ENCODE peak calls at places on chromosomes 3 and 15, in six cellular contexts. H is GM12865; K is fibroblast of the aortic adventitia; P is psoas muscle; B is AG04450; X is activated effector memory CD4-positive, alpha-beta T cell treated with anti-CD3 and anti-CD28 coated beads, Interleukin-2, amount 50 U/mL, for 16 hours. G is an unnamed sample.

GRCh38 chr15:45962733-45963132 is 327.9 kb downstream of the SQOR start:
- DNase-seq in H (no peak), K (no peak), P (no peak), B (no peak), X (no peak), G (no peak)

GRCh38 chr3:197394464-197395321 is 96.3 kb upstream of the DLG1 start:
- DNase-seq in H (peak; percentile 96), K (peak; percentile 99), P (peak; percentile 65), B (peak; percentile 97), X (peak; percentile 80), G (no peak)

GRCh38 chr15:42084465-42085235 is 9.7 kb downstream of the PLA2G4D start:
- DNase-seq in H (peak; percentile 59), K (peak; percentile 50), P (peak; percentile 82), B (peak; percentile 3), X (peak; percentile 81), G (peak; percentile 15)

GRCh38 chr15:92930776-92931175 is 30.7 kb downstream of the CHD2 start:
- DNase-seq in H (no peak), K (peak; percentile 65), P (no peak), B (peak; percentile 71), X (no peak), G (no peak)

GRCh38 chr15:96170616-96171270 is 159.8 kb upstream of the NR2F2 start:
- DNase-seq in H (no peak), K (no peak), P (no peak), B (no peak), X (no peak), G (no peak)

GRCh38 chr15:56893349-56893678 is 25.1 kb upstream of the TCF12 start:
- DNase-seq in H (no peak), K (no peak), P (no peak), B (no peak), X (no peak), G (no peak)

GRCh38 chr15:66774001-66774814 is 72.2 kb downstream of the SMAD6 start:
- DNase-seq in H (peak; percentile 62), K (peak; percentile 71), P (peak; percentile 91), B (no peak), X (peak; percentile 68), G (peak; percentile 16)

GRCh38 chr3:23923786-23924185 is 6.9 kb downstream of the RPL15 start:
- DNase-seq in H (no peak), K (peak; percentile 49), P (no peak), B (peak; percentile 74), X (no peak), G (no peak)

GRCh38 chr15:42081463-42081830 is 12.9 kb downstream of the PLA2G4D start:
- DNase-seq in H (no peak), K (no peak), P (no peak), B (no peak), X (no peak), G (no peak)

GRCh38 chr3:190132376-190132775 is 11.7 kb upstream of the P3H2 start:
- DNase-seq in H (no peak), K (peak; percentile 85), P (no peak), B (no peak), X (no peak), G (no peak)

GRCh38 chr3:182105875-182106274 is 394.1 kb downstream of the SOX2 start:
- DNase-seq in H (no peak), K (no peak), P (no peak), B (no peak), X (no peak), G (no peak)

GRCh38 chr3:182908471-182908870 is 71.9 kb downstream of the DCUN1D1 start:
- DNase-seq in H (no peak), K (peak; percentile 31), P (no peak), B (peak; percentile 33), X (no peak), G (no peak)

GRCh38 chr3:173690542-173690941 is 293.0 kb downstream of the NLGN1 start:
- DNase-seq in H (no peak), K (peak; percentile 13), P (no peak), B (no peak), X (no peak), G (no peak)

GRCh38 chr3:45606991-45607712 is 12.6 kb downstream of the LIMD1 start:
- DNase-seq in H (no peak), K (peak; percentile 48), P (no peak), B (no peak), X (no peak), G (no peak)

GRCh38 chr3:153072382-153072781 is 89.6 kb upstream of the RAP2B start:
- DNase-seq in H (no peak), K (no peak), P (no peak), B (no peak), X (no peak), G (no peak)

GRCh38 chr3:128787256-128788253 is 61.6 kb downstream of the RAB7A start:
- DNase-seq in H (peak; percentile 71), K (peak; percentile 59), P (no peak), B (no peak), X (no peak), G (no peak)

GRCh38 chr3:127037971-127038446 is 55.1 kb downstream of the PLXNA1 start:
- DNase-seq in H (no peak), K (no peak), P (peak; percentile 55), B (no peak), X (peak; percentile 41), G (no peak)

GRCh38 chr15:83998486-83998885 is 237.1 kb upstream of the GOLGA6L4 start:
- DNase-seq in H (no peak), K (no peak), P (no peak), B (no peak), X (no peak), G (no peak)

GRCh38 chr3:33278106-33278672 is 947 bp downstream of the FBXL2 start:
- DNase-seq in H (no peak), K (peak; percentile 16), P (no peak), B (no peak), X (no peak), G (no peak)

GRCh38 chr15:45635191-45635638 is 386 bp downstream of the SQOR start:
- DNase-seq in H (peak; percentile 82), K (peak; percentile 28), P (peak; percentile 91), B (no peak), X (peak; percentile 89), G (peak; percentile 38)

GRCh38 chr15:65130941-65131340 is 2.7 kb downstream of the PDCD7 start:
- DNase-seq in H (no peak), K (no peak), P (no peak), B (no peak), X (no peak), G (no peak)

GRCh38 chr3:107241217-107241616 is 136.0 kb upstream of the CCDC54 start:
- DNase-seq in H (peak; percentile 29), K (no peak), P (no peak), B (no peak), X (peak; percentile 62), G (no peak)

GRCh38 chr3:150227839-150228238 is 180.3 kb upstream of the TSC22D2 start:
- DNase-seq in H (peak; percentile 79), K (peak; percentile 78), P (no peak), B (no peak), X (no peak), G (peak; percentile 4)

GRCh38 chr3:98136631-98137030 is 6.1 kb downstream of the OR5H1 start:
- DNase-seq in H (no peak), K (no peak), P (no peak), B (no peak), X (no peak), G (no peak)

GRCh38 chr15:71136159-71137137 is 21.2 kb downstream of the THSD4 start:
- DNase-seq in H (no peak), K (peak; percentile 87), P (no peak), B (peak; percentile 70), X (no peak), G (no peak)

GRCh38 chr3:170228093-170228766 is 6.0 kb downstream of the PRKCI start:
- DNase-seq in H (no peak), K (peak; percentile 37), P (no peak), B (no peak), X (no peak), G (no peak)

GRCh38 chr15:43483306-43484128 is 9.4 kb downstream of the TP53BP1 start:
- DNase-seq in H (peak; percentile 9), K (peak; percentile 61), P (no peak), B (no peak), X (no peak), G (no peak)

GRCh38 chr3:32004111-32004790 is 22.7 kb downstream of the ZNF860 start:
- DNase-seq in H (no peak), K (no peak), P (no peak), B (no peak), X (no peak), G (no peak)

GRCh38 chr3:194800014-194800413 is 114.3 kb downstream of the FAM43A start:
- DNase-seq in H (no peak), K (no peak), P (no peak), B (no peak), X (no peak), G (no peak)

GRCh38 chr15:72222433-72222832 is 8.6 kb downstream of the PKM start:
- DNase-seq in H (no peak), K (no peak), P (peak; percentile 90), B (no peak), X (no peak), G (no peak)

GRCh38 chr3:129460572-129460971 is 20.5 kb downstream of the IFT122 start:
- DNase-seq in H (no peak), K (no peak), P (no peak), B (no peak), X (no peak), G (no peak)

GRCh38 chr3:184259878-184260570 is 1.3 kb downstream of the CAMK2N2 start:
- DNase-seq in H (no peak), K (no peak), P (no peak), B (no peak), X (peak; percentile 78), G (no peak)

GRCh38 chr3:16148783-16149182 is 25.7 kb upstream of the GALNT15 start:
- DNase-seq in H (no peak), K (peak; percentile 99), P (peak; percentile 80), B (peak; percentile 92), X (no peak), G (no peak)

GRCh38 chr3:65625310-65625709 is 413.4 kb downstream of the MAGI1 start:
- DNase-seq in H (no peak), K (no peak), P (no peak), B (no peak), X (no peak), G (no peak)

GRCh38 chr3:24493951-24494615 is 567 bp downstream of the THRB start:
- DNase-seq in H (no peak), K (peak; percentile 4), P (peak; percentile 94), B (no peak), X (no peak), G (no peak)

GRCh38 chr15:75036269-75036668 is 12.9 kb downstream of the PPCDC start:
- DNase-seq in H (no peak), K (no peak), P (no peak), B (no peak), X (no peak), G (no peak)

GRCh38 chr3:172847292-172847691 is 96.8 kb downstream of the ECT2 start:
- DNase-seq in H (no peak), K (no peak), P (no peak), B (no peak), X (no peak), G (no peak)

GRCh38 chr15:56782306-56782705 is 49.0 kb upstream of the ZNF280D start:
- DNase-seq in H (no peak), K (no peak), P (no peak), B (no peak), X (no peak), G (no peak)

G was measured in effector CD8-positive, alpha-beta T cell.